ENCODE peak calls at places on chromosomes 3 and 15, in five cellular contexts. One of them, this sample, is unnamed. For H3K4me1 and H3K27me3, the result is how much of the 10 kb centered on the place peaks cover.

GRCh38 chr3:184110316-184110725 is 13.5 kb downstream of the HTR3E start:
- DNase-seq in upper lobe of right lung: no peak
- DNase-seq in heart right ventricle: no peak
- DNase-seq in breast epithelium: no peak
- DNase-seq in gastrocnemius medialis: no peak
- DNase-seq in this sample: no peak

GRCh38 chr3:159239054-159239453 is 437.2 kb downstream of the MFSD1 start:
- DNase-seq in heart right ventricle: no peak
- DNase-seq in upper lobe of right lung: no peak
- DNase-seq in gastrocnemius medialis: no peak
- DNase-seq in breast epithelium: no peak
- DNase-seq in this sample: no peak

GRCh38 chr15:33086500-33087141 is 107.9 kb downstream of the FMN1 start:
- DNase-seq in heart right ventricle: no peak
- DNase-seq in upper lobe of right lung: no peak
- DNase-seq in breast epithelium: no peak
- DNase-seq in gastrocnemius medialis: no peak
- DNase-seq in this sample: no peak

GRCh38 chr15:84797212-84797611 is 19.9 kb upstream of the ALPK3 start:
- DNase-seq in gastrocnemius medialis: no peak
- DNase-seq in breast epithelium: no peak
- DNase-seq in heart right ventricle: no peak
- DNase-seq in upper lobe of right lung: peak
- DNase-seq in this sample: no peak

GRCh38 chr3:72957303-72957702 is 39.3 kb upstream of the PPP4R2 start:
- DNase-seq in heart right ventricle: peak
- DNase-seq in upper lobe of right lung: no peak
- DNase-seq in breast epithelium: no peak
- DNase-seq in gastrocnemius medialis: no peak
- DNase-seq in this sample: no peak

GRCh38 chr15:88174571-88174970 is 82.0 kb downstream of the NTRK3 start:
- DNase-seq in gastrocnemius medialis: no peak
- DNase-seq in upper lobe of right lung: no peak
- DNase-seq in breast epithelium: no peak
- DNase-seq in heart right ventricle: no peak
- DNase-seq in this sample: no peak

GRCh38 chr3:183378008-183378407 is 50.4 kb downstream of the MCF2L2 start:
- DNase-seq in upper lobe of right lung: no peak
- DNase-seq in heart right ventricle: no peak
- DNase-seq in breast epithelium: no peak
- DNase-seq in gastrocnemius medialis: no peak
- DNase-seq in this sample: no peak

GRCh38 chr3:138452491-138452890 is 18.1 kb downstream of the ESYT3 start:
- DNase-seq in upper lobe of right lung: peak
- DNase-seq in heart right ventricle: no peak
- DNase-seq in gastrocnemius medialis: no peak
- DNase-seq in breast epithelium: peak
- DNase-seq in this sample: no peak

GRCh38 chr3:129226374-129226773 is 23.0 kb upstream of the COPG1 start:
- DNase-seq in breast epithelium: peak
- DNase-seq in upper lobe of right lung: peak
- DNase-seq in heart right ventricle: peak
- DNase-seq in gastrocnemius medialis: peak
- DNase-seq in this sample: peak

GRCh38 chr3:52881834-52882233 is 15.5 kb downstream of the STIMATE start:
- DNase-seq in gastrocnemius medialis: no peak
- DNase-seq in breast epithelium: no peak
- DNase-seq in heart right ventricle: no peak
- DNase-seq in upper lobe of right lung: no peak
- DNase-seq in this sample: no peak

GRCh38 chr3:13451301-13451673 is 28.8 kb upstream of the HDAC11 start:
- DNase-seq in breast epithelium: no peak
- DNase-seq in heart right ventricle: no peak
- DNase-seq in gastrocnemius medialis: no peak
- DNase-seq in upper lobe of right lung: no peak
- DNase-seq in this sample: no peak

GRCh38 chr3:67113802-67114407 is 115.8 kb downstream of the KBTBD8 start:
- DNase-seq in gastrocnemius medialis: peak
- DNase-seq in breast epithelium: peak
- DNase-seq in heart right ventricle: peak
- DNase-seq in upper lobe of right lung: peak
- DNase-seq in this sample: peak

GRCh38 chr15:71485094-71485693 is 325.2 kb upstream of the NR2E3 start:
- DNase-seq in breast epithelium: no peak
- DNase-seq in heart right ventricle: no peak
- DNase-seq in upper lobe of right lung: no peak
- DNase-seq in gastrocnemius medialis: no peak
- DNase-seq in this sample: no peak

GRCh38 chr3:173993299-173993698 is 595.8 kb downstream of the NLGN1 start:
- DNase-seq in heart right ventricle: no peak
- DNase-seq in gastrocnemius medialis: no peak
- DNase-seq in upper lobe of right lung: no peak
- DNase-seq in breast epithelium: no peak
- DNase-seq in this sample: no peak

GRCh38 chr3:64971584-64971983 is 283.8 kb upstream of the ADAMTS9 start:
- DNase-seq in upper lobe of right lung: no peak
- DNase-seq in breast epithelium: no peak
- DNase-seq in gastrocnemius medialis: no peak
- DNase-seq in heart right ventricle: no peak
- DNase-seq in this sample: no peak

GRCh38 chr15:58457466-58457965 is 25.7 kb downstream of the LIPC start:
- DNase-seq in breast epithelium: no peak
- DNase-seq in heart right ventricle: no peak
- DNase-seq in gastrocnemius medialis: no peak
- DNase-seq in upper lobe of right lung: no peak
- DNase-seq in this sample: no peak

GRCh38 chr3:129399145-129399894 is 29.1 kb downstream of the EFCAB12 start:
- DNase-seq in upper lobe of right lung: peak
- DNase-seq in gastrocnemius medialis: peak
- DNase-seq in heart right ventricle: peak
- DNase-seq in breast epithelium: peak
- DNase-seq in this sample: peak

DNA sequence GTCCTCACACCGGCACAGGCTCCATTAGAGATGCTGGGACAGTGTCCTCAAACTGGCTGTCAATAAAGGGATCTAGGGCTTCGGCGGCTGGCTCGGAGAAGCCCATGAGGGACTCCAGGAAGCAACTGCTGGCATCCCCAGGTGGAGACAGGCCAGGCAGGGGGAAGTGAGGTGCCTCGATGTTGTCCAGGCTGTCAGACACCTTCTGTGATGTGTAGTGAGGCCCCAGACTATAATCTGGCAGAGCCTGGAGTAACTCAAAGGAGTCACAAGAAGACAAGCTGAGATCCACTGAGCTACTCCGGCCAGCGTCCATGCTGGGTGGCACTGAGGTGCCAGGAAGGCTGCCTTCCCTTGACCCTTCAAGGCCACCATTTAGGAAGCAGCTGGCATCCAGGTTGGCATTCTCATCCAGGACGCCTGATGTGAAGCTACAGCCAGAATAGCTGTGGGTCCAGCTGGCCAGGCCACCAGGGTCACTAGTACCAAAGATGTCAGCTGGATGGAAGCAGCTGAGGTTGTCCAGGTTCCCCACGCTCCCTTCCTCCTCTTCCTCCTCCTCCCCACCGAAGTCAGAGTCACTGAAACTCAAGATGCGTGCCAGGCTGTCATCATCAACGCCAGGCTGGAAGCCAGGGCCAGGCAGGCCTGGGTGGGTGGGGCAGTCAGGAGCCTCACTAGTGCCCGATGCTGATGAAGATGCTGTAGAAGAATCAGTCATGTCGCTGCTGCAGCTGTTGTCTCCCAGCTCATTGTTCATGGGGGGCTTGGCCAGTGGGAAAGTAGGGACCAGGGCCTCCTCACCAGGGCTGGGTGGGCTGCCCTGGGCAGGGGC is 10.1 kb downstream of the CSRNP1 start:
- DNase-seq in heart right ventricle: no peak
- DNase-seq in breast epithelium: no peak
- DNase-seq in gastrocnemius medialis: no peak
- DNase-seq in upper lobe of right lung: no peak
- DNase-seq in this sample: peak
- H3K4me1 ChIP-seq in heart right ventricle: half or more
- H3K4me1 ChIP-seq in breast epithelium: under half
- H3K4me1 ChIP-seq in gastrocnemius medialis: half or more
- H3K4me1 ChIP-seq in upper lobe of right lung: half or more
- H3K4me1 ChIP-seq in this sample: half or more

DNA sequence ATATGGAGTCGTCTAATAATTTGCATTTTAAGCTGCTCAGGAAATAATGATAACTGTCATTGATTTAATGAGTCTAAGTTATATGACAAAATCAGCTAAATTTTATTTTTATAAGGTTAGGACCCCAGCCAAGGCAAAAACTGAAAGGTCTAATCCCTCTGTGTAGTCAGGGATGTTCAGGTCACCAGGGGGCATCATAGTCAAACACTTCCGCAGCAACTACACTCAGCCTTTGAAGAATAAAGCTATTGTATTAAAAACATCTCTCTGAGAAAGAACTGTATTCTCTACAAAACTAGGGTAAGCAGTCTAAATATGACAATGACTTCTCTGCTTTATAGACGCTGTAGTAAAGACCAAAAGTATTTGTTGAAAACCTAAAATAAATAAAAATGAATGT is 15.0 kb downstream of the INTS14 start:
- DNase-seq in upper lobe of right lung: no peak
- DNase-seq in breast epithelium: no peak
- DNase-seq in heart right ventricle: no peak
- DNase-seq in gastrocnemius medialis: no peak
- DNase-seq in this sample: no peak
- TF ChIP-seq CTCF in upper lobe of right lung: peak
- TF ChIP-seq CTCF in breast epithelium: no peak
- TF ChIP-seq CTCF in heart right ventricle: peak
- TF ChIP-seq CTCF in gastrocnemius medialis: no peak
- TF ChIP-seq CTCF in this sample: no peak

GRCh38 chr3:189803254-189803653 is 172.1 kb downstream of the TP63 start:
- DNase-seq in upper lobe of right lung: no peak
- DNase-seq in gastrocnemius medialis: no peak
- DNase-seq in heart right ventricle: no peak
- DNase-seq in breast epithelium: no peak
- DNase-seq in this sample: no peak

GRCh38 chr3:189806171-189806951 is 175.2 kb downstream of the TP63 start:
- DNase-seq in heart right ventricle: no peak
- DNase-seq in gastrocnemius medialis: no peak
- DNase-seq in breast epithelium: no peak
- DNase-seq in upper lobe of right lung: no peak
- DNase-seq in this sample: no peak

GRCh38 chr3:189805375-189806067 is 174.3 kb downstream of the TP63 start:
- DNase-seq in gastrocnemius medialis: no peak
- DNase-seq in heart right ventricle: no peak
- DNase-seq in breast epithelium: no peak
- DNase-seq in upper lobe of right lung: no peak
- DNase-seq in this sample: no peak

GRCh38 chr3:189809583-189809982 is 178.4 kb downstream of the TP63 start:
- DNase-seq in upper lobe of right lung: no peak
- DNase-seq in breast epithelium: no peak
- DNase-seq in heart right ventricle: no peak
- DNase-seq in gastrocnemius medialis: no peak
- DNase-seq in this sample: no peak

GRCh38 chr3:189808246-189809007 is 177.2 kb downstream of the TP63 start:
- DNase-seq in heart right ventricle: no peak
- DNase-seq in breast epithelium: no peak
- DNase-seq in upper lobe of right lung: no peak
- DNase-seq in gastrocnemius medialis: peak
- DNase-seq in this sample: no peak
- H3K27me3 ChIP-seq in heart right ventricle: under half
- H3K27me3 ChIP-seq in breast epithelium: under half
- H3K27me3 ChIP-seq in upper lobe of right lung: under half
- H3K27me3 ChIP-seq in gastrocnemius medialis: under half
- H3K27me3 ChIP-seq in this sample: under half

GRCh38 chr3:111955876-111956275 is 22.9 kb upstream of the ABHD10 start:
- DNase-seq in breast epithelium: no peak
- DNase-seq in gastrocnemius medialis: no peak
- DNase-seq in heart right ventricle: no peak
- DNase-seq in upper lobe of right lung: no peak
- DNase-seq in this sample: no peak
- H3K4me1 ChIP-seq in breast epithelium: under half
- H3K4me1 ChIP-seq in gastrocnemius medialis: under half
- H3K4me1 ChIP-seq in heart right ventricle: under half
- H3K4me1 ChIP-seq in upper lobe of right lung: under half
- H3K4me1 ChIP-seq in this sample: under half

GRCh38 chr3:126375835-126376331 is 18.7 kb upstream of the KLF15 start:
- DNase-seq in upper lobe of right lung: peak
- DNase-seq in breast epithelium: no peak
- DNase-seq in heart right ventricle: no peak
- DNase-seq in gastrocnemius medialis: no peak
- DNase-seq in this sample: no peak

GRCh38 chr3:126380011-126380768 is 14.5 kb upstream of the CFAP100 start:
- DNase-seq in upper lobe of right lung: peak
- DNase-seq in heart right ventricle: no peak
- DNase-seq in gastrocnemius medialis: no peak
- DNase-seq in breast epithelium: no peak
- DNase-seq in this sample: no peak

GRCh38 chr3:126377211-126377610 is 17.5 kb upstream of the CFAP100 start:
- DNase-seq in upper lobe of right lung: no peak
- DNase-seq in heart right ventricle: no peak
- DNase-seq in gastrocnemius medialis: no peak
- DNase-seq in breast epithelium: no peak
- DNase-seq in this sample: no peak

GRCh38 chr3:126376464-126376863 is 18.2 kb upstream of the CFAP100 start:
- DNase-seq in upper lobe of right lung: no peak
- DNase-seq in heart right ventricle: no peak
- DNase-seq in gastrocnemius medialis: no peak
- DNase-seq in breast epithelium: no peak
- DNase-seq in this sample: no peak

GRCh38 chr3:126378341-126378751 is 16.4 kb upstream of the CFAP100 start:
- DNase-seq in breast epithelium: no peak
- DNase-seq in upper lobe of right lung: peak
- DNase-seq in gastrocnemius medialis: no peak
- DNase-seq in heart right ventricle: no peak
- DNase-seq in this sample: peak
- TF ChIP-seq CTCF in breast epithelium: no peak
- TF ChIP-seq CTCF in upper lobe of right lung: no peak
- TF ChIP-seq CTCF in gastrocnemius medialis: no peak
- TF ChIP-seq CTCF in heart right ventricle: no peak
- TF ChIP-seq CTCF in this sample: no peak

This sample was measured in psoas muscle.